ENCODE peak calls at places on chromosomes 12 and 14, in four cellular contexts. G is stomach, W is HepG2, M is breast epithelium. I is an unnamed sample. For H3K9me3, the result is how much of the 10 kb centered on the place peaks cover.

GRCh38 chr14:76473381-76474263 is 97.7 kb downstream of the ESRRB start:
- DNase-seq in G (no peak), W (no peak), M (no peak), I (no peak)

GRCh38 chr12:76030378-76031080 is 1.0 kb downstream of the PHLDA1 start:
- DNase-seq in G (peak), W (no peak), M (peak), I (peak)

GRCh38 chr12:52202361-52203078 is 10.7 kb upstream of the KRT80 start:
- DNase-seq in G (no peak), W (no peak), M (no peak), I (no peak)

GRCh38 chr12:9132008-9132535 is 16.4 kb upstream of the A2M start:
- DNase-seq in G (no peak), W (peak), M (no peak), I (no peak)

GRCh38 chr12:1189163-1189562 is 198.1 kb downstream of the ERC1 start:
- DNase-seq in G (no peak), W (no peak), M (no peak), I (no peak)

GRCh38 chr14:58904771-58905170 is 267.0 kb downstream of the DACT1 start:
- DNase-seq in G (no peak), W (no peak), M (no peak), I (no peak)

GRCh38 chr14:25003537-25003936 is 46.4 kb downstream of the STXBP6 start:
- DNase-seq in G (no peak), W (no peak), M (no peak), I (no peak)

GRCh38 chr12:66763453-66763852 is 84.6 kb upstream of the GRIP1 start:
- DNase-seq in G (no peak), W (no peak), M (no peak), I (no peak)

GRCh38 chr12:102297412-102297811 is 99.8 kb upstream of the PMCH start:
- DNase-seq in G (no peak), W (no peak), M (no peak), I (no peak)

GRCh38 chr12:26196424-26196722 is 1.0 kb downstream of the SSPN start:
- DNase-seq in G (no peak), W (no peak), M (no peak), I (no peak)

GRCh38 chr12:79634957-79635471 is 55.8 kb downstream of the PAWR start:
- DNase-seq in G (no peak), W (no peak), M (no peak), I (no peak)

GRCh38 chr14:69475194-69475818 is 9.2 kb upstream of the PLEKHD1 start:
- DNase-seq in G (no peak), W (peak), M (no peak), I (no peak)

GRCh38 chr12:61272441-61272840 is 987.8 kb upstream of the USP15 start:
- DNase-seq in G (no peak), W (no peak), M (no peak), I (no peak)

GRCh38 chr14:52563120-52563519 is 10.5 kb downstream of the GPR137C start:
- DNase-seq in G (no peak), W (no peak), M (no peak), I (no peak)

GRCh38 chr12:117525766-117526165 is 164.3 kb upstream of the NOS1 start:
- DNase-seq in G (no peak), W (no peak), M (no peak), I (no peak)

GRCh38 chr12:1300460-1300859 is 293.9 kb downstream of the FBXL14 start:
- DNase-seq in G (no peak), W (no peak), M (no peak), I (no peak)

GRCh38 chr14:60753264-60754126 is 18.9 kb downstream of the MNAT1 start:
- DNase-seq in G (no peak), W (no peak), M (no peak), I (peak)

GRCh38 chr14:100979780-100980179 is 76.3 kb upstream of the RTL1 start:
- DNase-seq in G (no peak), W (no peak), M (no peak), I (no peak)

GRCh38 chr12:88142610-88142991 is 494 bp downstream of the TMTC3 start:
- DNase-seq in G (peak), W (peak), M (no peak), I (peak)

GRCh38 chr12:48104531-48104930 is 1.3 kb downstream of the SENP1 start:
- DNase-seq in G (no peak), W (no peak), M (no peak), I (no peak)

GRCh38 chr12:100311317-100311716 is 44.3 kb downstream of the SCYL2 start:
- DNase-seq in G (no peak), W (no peak), M (no peak), I (no peak)

GRCh38 chr14:32417956-32418552 is 89.0 kb downstream of the AKAP6 start:
- DNase-seq in G (peak), W (no peak), M (peak), I (no peak)

GRCh38 chr12:96034631-96035282 is 630 bp downstream of the LTA4H start:
- DNase-seq in G (no peak), W (peak), M (no peak), I (no peak)

GRCh38 chr12:125193798-125194562 is 128.7 kb downstream of the AACS start:
- DNase-seq in G (no peak), W (no peak), M (no peak), I (no peak)

GRCh38 chr12:127964717-127965116 is 302.3 kb upstream of the TMEM132C start:
- DNase-seq in G (no peak), W (no peak), M (no peak), I (no peak)

GRCh38 chr14:70514168-70515069 is 20.4 kb downstream of the ADAM20 start:
- DNase-seq in G (no peak), W (no peak), M (no peak), I (no peak)

GRCh38 chr12:45458854-45459807 is 243.2 kb downstream of the ANO6 start:
- DNase-seq in G (no peak), W (no peak), M (no peak), I (no peak)

GRCh38 chr12:105467710-105468366 is 137.3 kb downstream of the C12orf75 start:
- DNase-seq in G (no peak), W (no peak), M (no peak), I (no peak)

GRCh38 chr12:107126688-107127481 is 33.5 kb upstream of the CRY1 start:
- DNase-seq in G (no peak), W (no peak), M (no peak), I (no peak)

GRCh38 chr14:90760591-90761316 is 55.5 kb downstream of the TTC7B start:
- DNase-seq in G (no peak), W (peak), M (no peak), I (no peak)

GRCh38 chr12:10031771-10032175 is 1.3 kb downstream of the CLEC9A start:
- DNase-seq in G (no peak), W (no peak), M (no peak), I (no peak)

GRCh38 chr12:58026892-58027891 is 85.8 kb downstream of the ATP23 start:
- DNase-seq in G (no peak), W (no peak), M (no peak), I (no peak)

GRCh38 chr14:102941419-102942011 is 19.1 kb downstream of the AMN start:
- DNase-seq in G (no peak), W (no peak), M (no peak), I (no peak)

GRCh38 chr14:102939820-102940561 is 17.5 kb downstream of the AMN start:
- DNase-seq in G (peak), W (no peak), M (peak), I (peak)

GRCh38 chr14:102939329-102939728 is 16.9 kb downstream of the AMN start:
- DNase-seq in G (no peak), W (no peak), M (no peak), I (no peak)

GRCh38 chr14:102942069-102942468 is 19.6 kb downstream of the AMN start:
- DNase-seq in G (no peak), W (no peak), M (no peak), I (peak)

GRCh38 chr14:102940729-102941362 is 18.4 kb downstream of the AMN start:
- DNase-seq in G (no peak), W (no peak), M (no peak), I (peak)
- TF ChIP-seq POLR2AphosphoS5 in G (no peak), W (no peak), M (no peak), I (no peak)

GRCh38 chr14:45757655-45758054 is 504.7 kb upstream of the MIS18BP1 start:
- DNase-seq in G (no peak), W (no peak), M (no peak), I (no peak)
- H3K9me3 ChIP-seq in G (under half), W (under half), M (under half), I (under half)

DNA sequence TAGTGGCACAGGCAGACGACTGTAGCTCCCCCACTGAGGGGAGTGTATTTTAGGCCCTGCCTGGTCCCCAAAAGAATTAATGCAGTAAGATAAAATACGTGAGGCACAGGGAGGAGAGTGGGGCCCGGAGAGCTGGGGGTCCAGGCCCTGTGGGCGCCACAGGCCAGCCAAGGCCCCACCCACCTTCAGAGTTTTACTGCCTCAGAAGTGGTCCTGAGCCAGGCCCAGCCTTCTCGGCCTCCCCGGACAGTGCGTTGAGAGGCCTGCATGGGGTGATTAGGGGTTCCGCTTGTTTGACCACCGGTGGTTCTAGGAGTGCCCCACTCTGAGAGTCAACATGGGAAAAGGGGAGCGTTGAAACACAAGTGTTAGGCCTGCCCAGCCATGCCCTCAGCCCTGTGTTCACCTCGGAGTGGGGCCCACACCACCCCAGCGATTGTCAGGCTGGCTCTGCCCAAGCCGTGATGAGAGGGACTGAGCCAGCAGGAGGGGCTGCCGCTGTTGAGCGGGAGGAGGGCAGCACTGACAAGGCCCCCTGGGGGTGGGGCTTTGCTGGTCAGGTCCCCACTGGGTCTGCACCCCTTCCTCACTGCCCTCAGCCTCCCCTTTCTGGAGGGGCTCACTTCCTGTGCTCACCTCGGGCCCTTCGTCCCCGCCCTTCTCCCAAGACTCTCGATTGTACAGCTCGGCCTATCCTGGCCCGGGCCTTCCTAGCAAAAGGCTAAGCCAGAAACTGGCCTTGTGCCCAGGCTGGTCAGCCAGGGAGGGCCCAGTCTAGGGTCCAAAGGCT is 4.8 kb downstream of the CKB start:
- DNase-seq in G (peak), W (no peak), M (no peak), I (no peak)
- TF ChIP-seq POLR2AphosphoS5 in G (no peak), W (no peak), M (no peak), I (no peak)

GRCh38 chr14:96138241-96138640 is 66.4 kb upstream of the BDKRB2 start:
- DNase-seq in G (no peak), W (no peak), M (no peak), I (no peak)
- H3K9me3 ChIP-seq in G (under half), W (under half), M (under half), I (under half)

GRCh38 chr14:104315169-104315568 is 176.8 kb downstream of the KIF26A start:
- DNase-seq in G (peak), W (no peak), M (no peak), I (peak)

GRCh38 chr14:104316723-104317499 is 178.5 kb downstream of the KIF26A start:
- DNase-seq in G (peak), W (no peak), M (no peak), I (peak)

GRCh38 chr14:104315625-104316024 is 177.2 kb downstream of the KIF26A start:
- DNase-seq in G (peak), W (no peak), M (no peak), I (no peak)

GRCh38 chr14:104317500-104317805 is 179.1 kb downstream of the KIF26A start:
- DNase-seq in G (peak), W (no peak), M (no peak), I (no peak)

GRCh38 chr14:104316121-104316722 is 177.8 kb downstream of the KIF26A start:
- DNase-seq in G (peak), W (no peak), M (no peak), I (peak)
- TF ChIP-seq POLR2AphosphoS5 in G (no peak), W (no peak), M (no peak), I (no peak)

DNA sequence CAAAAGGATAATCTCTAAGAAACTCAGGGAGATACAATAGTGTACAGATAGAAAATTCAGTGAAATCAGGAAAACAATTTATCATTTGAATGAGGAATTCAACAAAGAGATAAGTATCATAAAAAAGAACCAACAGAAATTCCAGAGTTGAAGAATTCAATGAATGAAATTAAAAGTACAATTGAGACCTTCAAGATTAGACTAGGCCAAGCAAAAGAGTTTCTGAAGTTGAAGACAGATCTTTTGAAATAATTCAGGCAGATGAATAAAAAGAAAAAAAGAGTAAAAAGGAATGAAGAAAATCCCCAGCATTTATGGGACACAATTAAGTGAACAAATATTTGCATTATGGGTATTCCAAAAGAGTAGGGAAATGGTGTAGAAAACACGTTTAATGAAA is 412.6 kb downstream of the TMEM121 start:
- DNase-seq in G (no peak), W (no peak), M (no peak), I (no peak)
- H3K9me3 ChIP-seq in G (under half), W (under half), M (under half), I (under half)

DNA sequence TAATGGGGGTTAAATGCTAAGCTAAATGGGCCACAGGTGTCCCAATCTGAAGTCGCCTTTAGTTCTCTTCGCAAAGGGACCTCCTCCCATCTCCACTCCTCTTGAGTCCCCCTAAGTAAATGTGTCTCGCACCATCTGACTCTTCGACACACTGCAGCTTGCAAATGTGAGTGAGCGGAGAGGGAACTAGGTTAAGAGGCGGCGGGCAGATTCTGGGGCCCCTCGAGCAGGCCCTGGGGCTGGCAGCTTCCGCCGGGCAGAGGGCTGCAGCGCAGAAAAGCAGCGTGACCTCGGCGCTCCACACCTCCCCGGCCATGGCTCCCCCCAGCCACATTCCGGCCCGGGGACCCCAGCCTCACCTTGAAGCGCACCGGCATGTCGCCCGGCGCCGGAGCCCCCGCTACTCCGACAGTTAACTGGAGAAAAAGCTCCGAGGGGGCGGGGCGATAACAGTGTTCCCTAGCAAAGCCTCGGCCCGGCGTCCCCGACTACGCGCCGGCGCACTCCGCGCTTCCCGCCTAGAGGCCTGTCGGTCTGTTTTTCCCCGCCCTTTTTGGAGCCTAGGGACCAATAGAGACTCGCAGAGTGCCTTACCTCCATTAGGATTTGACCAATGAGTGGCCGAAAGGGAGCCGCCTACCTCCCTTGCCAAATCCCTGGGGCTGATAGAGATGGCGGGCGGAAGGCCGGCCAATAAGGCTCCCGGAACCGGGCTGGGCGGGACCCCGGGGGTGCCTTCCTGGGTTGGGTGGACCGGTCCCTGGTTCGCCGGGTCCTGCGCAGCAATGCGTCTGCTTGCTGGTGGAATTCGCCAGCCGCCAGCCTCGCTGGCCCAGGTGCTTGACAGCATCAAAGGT is at the start of gene MDM1:
- DNase-seq in G (peak), W (peak), M (peak), I (peak)
- TF ChIP-seq POLR2AphosphoS5 in G (no peak), W (peak), M (peak), I (peak)